ENCODE peak calls at places on chromosomes 1 and 21, in five cellular contexts. S is A549, M is H1, W is HepG2, F is GM12878. I is an unnamed sample.

GRCh38 chr1:1397839-1398523 is 1.2 kb downstream of the CCNL2 start:
- DNase-seq in F (no peak), S (no peak), M (no peak), W (peak; percentile 39), I (peak; percentile 83)

GRCh38 chr1:88612783-88613182 is 71.3 kb upstream of the PKN2 start:
- DNase-seq in W (no peak), M (no peak), S (no peak), F (no peak), I (no peak)

GRCh38 chr21:31988492-31989285 is 115.9 kb downstream of the HUNK start:
- DNase-seq in S (no peak), W (no peak), F (no peak), M (no peak), I (no peak)

GRCh38 chr1:44436401-44437394 is 31.6 kb downstream of the RNF220 start:
- DNase-seq in S (no peak), F (no peak), W (no peak), M (no peak), I (no peak)

GRCh38 chr1:232641507-232641906 is 11.6 kb upstream of the SIPA1L2 start:
- DNase-seq in F (no peak), W (no peak), M (no peak), S (no peak), I (no peak)

GRCh38 chr1:46465981-46466476 is 23.6 kb upstream of the DMBX1 start:
- DNase-seq in F (no peak), S (no peak), M (no peak), W (no peak), I (no peak)

GRCh38 chr1:161727343-161727924 is 6.1 kb downstream of the FCRLB start:
- DNase-seq in F (no peak), M (no peak), W (no peak), S (no peak), I (no peak)

GRCh38 chr1:114369930-114370329 is 141.1 kb downstream of the TRIM33 start:
- DNase-seq in M (no peak), S (no peak), F (no peak), W (no peak), I (peak; percentile 40)

GRCh38 chr1:160124709-160125478 is 9.3 kb downstream of the ATP1A2 start:
- DNase-seq in W (peak; percentile 88), F (no peak), S (peak; percentile 90), M (no peak), I (no peak)

GRCh38 chr1:10980094-10980577 is 32.3 kb upstream of the TARDBP start:
- DNase-seq in M (peak; percentile 85), F (no peak), S (no peak), W (peak; percentile 64), I (no peak)

GRCh38 chr1:154295408-154296235 is 23.2 kb downstream of the HAX1 start:
- DNase-seq in M (no peak), S (no peak), W (no peak), F (no peak), I (peak; percentile 48)

GRCh38 chr21:41507521-41508414 is at the start of gene TMPRSS2:
- DNase-seq in S (no peak), M (peak; percentile 78), F (no peak), W (no peak), I (no peak)

GRCh38 chr1:234933031-234933430 is 195.6 kb downstream of the TOMM20 start:
- DNase-seq in F (no peak), M (no peak), S (no peak), W (no peak), I (no peak)

GRCh38 chr1:247456914-247457638 is 828 bp downstream of the OR2B11 start:
- DNase-seq in S (no peak), W (no peak), M (no peak), F (no peak), I (no peak)

GRCh38 chr1:211259596-211260126 is 495 bp downstream of the RCOR3 start:
- DNase-seq in M (no peak), S (peak; percentile 31), W (peak; percentile 24), F (no peak), I (peak; percentile 84)

GRCh38 chr1:26733982-26734381 is 38.2 kb downstream of the ARID1A start:
- DNase-seq in S (no peak), M (no peak), W (no peak), F (no peak), I (no peak)

GRCh38 chr1:12475158-12475934 is 142.7 kb downstream of the DHRS3 start:
- DNase-seq in W (peak; percentile 60), F (no peak), M (no peak), S (no peak), I (no peak)

GRCh38 chr1:222926566-222926965 is 111.7 kb downstream of the DISP1 start:
- DNase-seq in F (no peak), W (no peak), M (no peak), S (no peak), I (no peak)

GRCh38 chr1:188669715-188670114 is 1807.9 kb downstream of the BRINP3 start:
- DNase-seq in S (no peak), F (no peak), W (no peak), M (no peak), I (no peak)

GRCh38 chr1:117959364-117959763 is 29.8 kb downstream of the WDR3 start:
- DNase-seq in S (no peak), M (no peak), F (no peak), W (no peak), I (no peak)

GRCh38 chr1:106232128-106232527 is 824.3 kb upstream of the PRMT6 start:
- DNase-seq in W (no peak), F (no peak), M (no peak), S (no peak), I (no peak)

GRCh38 chr1:55775007-55775406 is 559.8 kb upstream of the USP24 start:
- DNase-seq in M (no peak), F (no peak), S (no peak), W (no peak), I (no peak)

GRCh38 chr1:3786468-3787346 is 9.6 kb downstream of the LRRC47 start:
- DNase-seq in M (no peak), W (no peak), F (no peak), S (no peak), I (no peak)

GRCh38 chr1:42944207-42944928 is 14.3 kb downstream of the SLC2A1 start:
- DNase-seq in M (no peak), S (no peak), F (no peak), W (no peak), I (no peak)

GRCh38 chr1:212242288-212242984 is 42.8 kb upstream of the PPP2R5A start:
- DNase-seq in M (no peak), S (no peak), F (no peak), W (peak; percentile 79), I (peak; percentile 93)

GRCh38 chr21:26490771-26491170 is 82.3 kb downstream of the CYYR1 start:
- DNase-seq in M (no peak), F (no peak), W (no peak), S (no peak), I (no peak)

GRCh38 chr1:72845342-72845741 is 563.0 kb upstream of the NEGR1 start:
- DNase-seq in W (peak; percentile 0), F (no peak), S (no peak), M (no peak), I (no peak)

GRCh38 chr1:246709845-246710244 is 14.4 kb upstream of the SCCPDH start:
- DNase-seq in M (no peak), W (peak; percentile 94), S (no peak), F (no peak), I (no peak)

GRCh38 chr1:54474500-54475235 is 68.5 kb upstream of the SSBP3 start:
- DNase-seq in S (no peak), M (peak; percentile 77), F (no peak), W (no peak), I (peak; percentile 93)

GRCh38 chr1:29004813-29005212 is 90.4 kb downstream of the EPB41 start:
- DNase-seq in S (no peak), W (no peak), F (no peak), M (no peak), I (no peak)

GRCh38 chr21:44658511-44658910 is 779 bp downstream of the KRTAP12-3 start:
- DNase-seq in W (no peak), S (no peak), F (no peak), M (no peak), I (no peak)
- TF ChIP-seq HDAC2 in W (no peak), S (no peak), F (no peak), M (no peak), I (no peak)

GRCh38 chr21:45468971-45469272 is 64.0 kb downstream of the COL18A1 start:
- DNase-seq in W (no peak), S (no peak), M (no peak), F (no peak), I (no peak)

GRCh38 chr21:45469273-45470086 is 64.5 kb downstream of the COL18A1 start:
- DNase-seq in M (no peak), S (no peak), W (peak; percentile 99), F (no peak), I (no peak)

GRCh38 chr21:45466330-45467220 is 61.6 kb downstream of the COL18A1 start:
- DNase-seq in S (no peak), F (no peak), M (no peak), W (no peak), I (no peak)

GRCh38 chr21:45467221-45467779 is 62.3 kb downstream of the COL18A1 start:
- DNase-seq in F (no peak), S (no peak), M (no peak), W (no peak), I (no peak)

GRCh38 chr21:45468051-45468970 is 63.3 kb downstream of the COL18A1 start:
- DNase-seq in S (no peak), F (no peak), M (no peak), W (no peak), I (no peak)
- TF ChIP-seq HDAC2 in S (no peak), F (no peak), M (no peak), W (no peak), I (no peak)

GRCh38 chr1:206828765-206829164 is 36.7 kb upstream of the IL20 start:
- DNase-seq in M (no peak), F (no peak), W (no peak), S (no peak), I (no peak)

GRCh38 chr1:206831605-206832004 is 33.8 kb upstream of the IL20 start:
- DNase-seq in M (no peak), S (no peak), F (no peak), W (no peak), I (no peak)

GRCh38 chr1:206829875-206830274 is 35.5 kb upstream of the IL20 start:
- DNase-seq in W (no peak), S (no peak), M (no peak), F (no peak), I (no peak)

GRCh38 chr1:206828061-206828460 is 37.4 kb upstream of the IL20 start:
- DNase-seq in W (no peak), F (no peak), S (no peak), M (no peak), I (no peak)

GRCh38 chr1:206829282-206829681 is 36.1 kb upstream of the IL20 start:
- DNase-seq in M (no peak), S (no peak), W (no peak), F (no peak), I (no peak)
- TF ChIP-seq HDAC2 in M (no peak), S (no peak), W (no peak), F (no peak), I (no peak)

GRCh38 chr21:36858320-36858957 is 108.0 kb downstream of the HLCS start:
- DNase-seq in W (peak; percentile 80), M (no peak), F (no peak), S (peak; percentile 17), I (no peak)
- TF ChIP-seq HDAC2 in W (peak; percentile 71), M (no peak), F (no peak), S (no peak), I (no peak)

I was measured in K562.